ENCODE peak calls at places on chromosomes 6 and 20, in four cellular contexts. One of them, this sample, is unnamed.

GRCh38 chr6:31663961-31664789 is 622 bp downstream of the GPANK1 start:
- DNase-seq in left ventricle myocardium inferior: no peak
- DNase-seq in fibroblast of lung: peak; percentile 75
- DNase-seq in CD8-positive, alpha-beta memory T cell: peak; percentile 18
- DNase-seq in this sample: peak; percentile 74

GRCh38 chr6:656460-657252 is at the start of gene HUS1B:
- DNase-seq in left ventricle myocardium inferior: no peak
- DNase-seq in fibroblast of lung: no peak
- DNase-seq in CD8-positive, alpha-beta memory T cell: no peak
- DNase-seq in this sample: no peak

GRCh38 chr20:62627901-62628612 is 14.2 kb upstream of the SLCO4A1 start:
- DNase-seq in left ventricle myocardium inferior: no peak
- DNase-seq in fibroblast of lung: peak; percentile 55
- DNase-seq in CD8-positive, alpha-beta memory T cell: no peak
- DNase-seq in this sample: peak; percentile 15

GRCh38 chr6:14986370-14986769 is 259.5 kb upstream of the JARID2 start:
- DNase-seq in left ventricle myocardium inferior: no peak
- DNase-seq in fibroblast of lung: no peak
- DNase-seq in CD8-positive, alpha-beta memory T cell: no peak
- DNase-seq in this sample: no peak

GRCh38 chr6:143158113-143158581 is 97.5 kb downstream of the AIG1 start:
- DNase-seq in left ventricle myocardium inferior: no peak
- DNase-seq in fibroblast of lung: peak; percentile 80
- DNase-seq in CD8-positive, alpha-beta memory T cell: no peak
- DNase-seq in this sample: peak; percentile 61

GRCh38 chr6:26304213-26305096 is 60.5 kb upstream of the BTN3A2 start:
- DNase-seq in left ventricle myocardium inferior: no peak
- DNase-seq in fibroblast of lung: peak; percentile 95
- DNase-seq in CD8-positive, alpha-beta memory T cell: peak; percentile 27
- DNase-seq in this sample: no peak

GRCh38 chr6:158040051-158040803 is 58.6 kb downstream of the SYNJ2 start:
- DNase-seq in left ventricle myocardium inferior: no peak
- DNase-seq in fibroblast of lung: peak; percentile 97
- DNase-seq in CD8-positive, alpha-beta memory T cell: no peak
- DNase-seq in this sample: peak; percentile 96

GRCh38 chr20:38418509-38419204 is 16.5 kb downstream of the SNHG17 start:
- DNase-seq in left ventricle myocardium inferior: peak; percentile 58
- DNase-seq in fibroblast of lung: peak; percentile 65
- DNase-seq in CD8-positive, alpha-beta memory T cell: no peak
- DNase-seq in this sample: no peak

GRCh38 chr6:37766717-37767116 is 52.8 kb upstream of the ZFAND3 start:
- DNase-seq in left ventricle myocardium inferior: no peak
- DNase-seq in fibroblast of lung: no peak
- DNase-seq in CD8-positive, alpha-beta memory T cell: no peak
- DNase-seq in this sample: no peak
- H3K27me3 ChIP-seq in left ventricle myocardium inferior: peaks cover 75% of the 10 kb centered on the region
- H3K27me3 ChIP-seq in fibroblast of lung: peaks cover 5% of the 10 kb centered on the region
- H3K27me3 ChIP-seq in CD8-positive, alpha-beta memory T cell: no peaks in the 10 kb centered on the region
- H3K27me3 ChIP-seq in this sample: peaks cover 2% of the 10 kb centered on the region

GRCh38 chr6:41424370-41425058 is 89.1 kb downstream of the NCR2 start:
- DNase-seq in left ventricle myocardium inferior: peak; percentile 79
- DNase-seq in fibroblast of lung: peak; percentile 80
- DNase-seq in CD8-positive, alpha-beta memory T cell: peak; percentile 70
- DNase-seq in this sample: peak; percentile 65

GRCh38 chr6:41426888-41427641 is 91.7 kb downstream of the NCR2 start:
- DNase-seq in left ventricle myocardium inferior: no peak
- DNase-seq in fibroblast of lung: no peak
- DNase-seq in CD8-positive, alpha-beta memory T cell: peak; percentile 7
- DNase-seq in this sample: no peak

GRCh38 chr6:41427642-41428401 is 92.4 kb downstream of the NCR2 start:
- DNase-seq in left ventricle myocardium inferior: peak; percentile 43
- DNase-seq in fibroblast of lung: no peak
- DNase-seq in CD8-positive, alpha-beta memory T cell: no peak
- DNase-seq in this sample: peak; percentile 10

GRCh38 chr6:41426438-41426851 is 91.0 kb downstream of the NCR2 start:
- DNase-seq in left ventricle myocardium inferior: no peak
- DNase-seq in fibroblast of lung: no peak
- DNase-seq in CD8-positive, alpha-beta memory T cell: no peak
- DNase-seq in this sample: no peak

GRCh38 chr6:41425511-41425910 is 90.1 kb downstream of the NCR2 start:
- DNase-seq in left ventricle myocardium inferior: no peak
- DNase-seq in fibroblast of lung: no peak
- DNase-seq in CD8-positive, alpha-beta memory T cell: no peak
- DNase-seq in this sample: no peak
- H3K27me3 ChIP-seq in left ventricle myocardium inferior: peaks cover 43% of the 10 kb centered on the region
- H3K27me3 ChIP-seq in fibroblast of lung: peaks cover 18% of the 10 kb centered on the region
- H3K27me3 ChIP-seq in CD8-positive, alpha-beta memory T cell: peaks cover 21% of the 10 kb centered on the region
- H3K27me3 ChIP-seq in this sample: peaks cover 15% of the 10 kb centered on the region

DNA sequence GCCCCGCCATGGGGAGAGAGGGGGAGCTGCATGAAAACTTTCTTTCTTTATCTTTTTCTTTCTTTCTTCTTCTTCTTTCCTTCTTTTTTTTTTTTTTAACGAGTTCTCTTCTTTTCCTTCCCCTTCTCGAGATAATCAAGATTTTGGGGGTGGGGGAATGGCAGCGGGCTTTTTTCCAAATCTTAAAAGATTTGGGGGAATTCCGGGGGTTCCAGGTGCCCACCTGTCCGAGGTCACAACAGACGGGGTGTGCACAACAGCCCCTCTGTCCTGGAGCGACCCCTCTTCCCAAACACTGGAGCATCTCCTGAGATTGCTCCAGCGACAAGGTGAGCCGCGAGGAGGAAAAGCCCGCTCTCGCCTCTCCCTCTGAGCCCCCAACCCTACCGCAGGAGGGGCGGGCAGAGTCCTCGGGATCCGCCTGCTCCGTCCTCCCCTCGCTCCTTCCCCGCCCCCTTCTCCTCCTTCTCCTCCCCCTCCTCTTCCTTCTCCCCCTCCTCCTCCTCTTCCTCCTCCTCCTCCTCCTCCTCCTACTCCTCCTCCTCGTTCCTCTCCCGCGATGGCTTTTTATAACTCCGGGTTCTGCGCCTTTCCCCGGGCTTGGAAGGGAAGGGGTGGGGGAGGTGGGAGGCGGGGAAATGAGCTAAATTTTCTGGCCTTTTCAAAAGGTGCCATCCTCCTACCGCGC is 694 bp upstream of the KCNB1 start:
- DNase-seq in left ventricle myocardium inferior: no peak
- DNase-seq in fibroblast of lung: no peak
- DNase-seq in CD8-positive, alpha-beta memory T cell: no peak
- DNase-seq in this sample: no peak
- H3K27me3 ChIP-seq in left ventricle myocardium inferior: peaks cover 78% of the 10 kb centered on the region
- H3K27me3 ChIP-seq in fibroblast of lung: peaks cover 25% of the 10 kb centered on the region
- H3K27me3 ChIP-seq in CD8-positive, alpha-beta memory T cell: peaks cover 16% of the 10 kb centered on the region
- H3K27me3 ChIP-seq in this sample: peaks cover 3% of the 10 kb centered on the region

DNA sequence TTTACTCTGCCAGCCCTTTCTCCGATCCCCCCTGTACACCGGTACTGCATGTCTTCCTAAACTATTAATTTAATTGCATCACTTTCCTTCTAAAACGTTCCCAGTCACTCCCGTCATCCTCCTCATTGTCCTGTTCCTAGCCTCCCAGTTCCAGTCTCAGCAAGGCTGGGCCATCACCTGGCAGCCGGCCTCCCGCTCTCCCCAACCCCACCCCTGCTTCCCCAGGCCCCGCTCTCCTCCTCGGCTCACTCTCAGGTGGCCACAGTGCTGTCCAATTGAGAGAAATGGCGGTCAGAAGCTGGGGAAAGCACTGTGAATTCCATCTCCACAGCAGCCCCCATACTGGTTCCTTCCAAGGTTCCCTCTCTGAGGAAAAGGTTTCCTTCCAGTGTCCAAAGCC is 8.9 kb downstream of the PDE10A start:
- DNase-seq in left ventricle myocardium inferior: no peak
- DNase-seq in fibroblast of lung: no peak
- DNase-seq in CD8-positive, alpha-beta memory T cell: no peak
- DNase-seq in this sample: no peak
- H3K27me3 ChIP-seq in left ventricle myocardium inferior: no peaks in the 10 kb centered on the region
- H3K27me3 ChIP-seq in fibroblast of lung: no peaks in the 10 kb centered on the region
- H3K27me3 ChIP-seq in CD8-positive, alpha-beta memory T cell: no peaks in the 10 kb centered on the region
- H3K27me3 ChIP-seq in this sample: peaks cover 3% of the 10 kb centered on the region